ENCODE peak calls at places on chromosomes 7 and 10, in nine cellular contexts. S is left ventricle myocardium inferior, T is testis, B is heart left ventricle, D is adrenal gland, C is breast epithelium, U is IMR-90, O is AG04450, J is esophagus squamous epithelium. V is an unnamed sample.

GRCh38 chr10:36448760-36449681 is 676.4 kb upstream of the ANKRD30A start:
- DNase-seq in B (no peak), O (no peak), U (peak), T (no peak), C (no peak), J (no peak), S (no peak), D (no peak), V (no peak)

GRCh38 chr7:91034459-91035368 is 229.5 kb upstream of the FZD1 start:
- DNase-seq in J (no peak), B (no peak), O (peak), S (no peak), C (no peak), D (peak), U (peak), T (peak), V (peak)

GRCh38 chr10:22268503-22268902 is 47.7 kb upstream of the COMMD3 start:
- DNase-seq in U (no peak), T (no peak), D (no peak), O (no peak), B (no peak), J (no peak), S (no peak), C (no peak), V (no peak)

GRCh38 chr7:5077740-5078139 is 32.1 kb downstream of the RBAK start:
- DNase-seq in O (no peak), T (no peak), B (no peak), C (no peak), J (no peak), U (peak), S (no peak), D (peak), V (no peak)

GRCh38 chr7:7978860-7979259 is 10.3 kb downstream of the GLCCI1 start:
- DNase-seq in T (no peak), B (no peak), O (no peak), J (no peak), U (no peak), S (no peak), D (no peak), C (no peak), V (no peak)

GRCh38 chr10:78255796-78256638 is 222.4 kb downstream of the RPS24 start:
- DNase-seq in S (no peak), U (peak), D (peak), J (no peak), C (no peak), O (peak), T (peak), B (no peak), V (no peak)

GRCh38 chr10:132477066-132477397 is 60.6 kb upstream of the INPP5A start:
- DNase-seq in S (peak), T (no peak), J (no peak), U (no peak), O (no peak), D (no peak), C (peak), B (peak), V (no peak)

GRCh38 chr10:130300608-130301025 is 164.4 kb downstream of the GLRX3 start:
- DNase-seq in J (no peak), U (no peak), S (peak), B (peak), C (no peak), D (peak), T (peak), O (no peak), V (peak)

GRCh38 chr7:75977741-75978140 is 16.7 kb downstream of the TMEM120A start:
- DNase-seq in T (peak), U (no peak), J (no peak), C (no peak), O (no peak), S (peak), D (peak), B (peak), V (peak)

GRCh38 chr10:88254091-88254490 is 329.0 kb downstream of the RNLS start:
- DNase-seq in J (no peak), D (peak), U (peak), S (no peak), B (no peak), O (no peak), C (no peak), T (no peak), V (no peak)

GRCh38 chr7:152366662-152367061 is 69.1 kb downstream of the KMT2C start:
- DNase-seq in S (peak), U (no peak), T (peak), C (no peak), O (no peak), J (no peak), B (no peak), D (no peak), V (no peak)

GRCh38 chr10:91613411-91614253 is 19.2 kb downstream of the PPP1R3C start:
- DNase-seq in C (no peak), U (peak), T (no peak), J (no peak), S (no peak), B (no peak), D (peak), O (peak), V (no peak)

GRCh38 chr10:25815999-25816768 is 117.8 kb upstream of the MYO3A start:
- DNase-seq in U (no peak), S (no peak), J (no peak), B (no peak), C (no peak), T (no peak), D (no peak), O (no peak), V (no peak)

GRCh38 chr10:77267703-77268630 is 369.6 kb downstream of the KCNMA1 start:
- DNase-seq in C (no peak), O (no peak), S (no peak), B (no peak), U (peak), T (no peak), D (no peak), J (no peak), V (no peak)

GRCh38 chr7:31100445-31100844 is 48.3 kb downstream of the ADCYAP1R1 start:
- DNase-seq in B (no peak), U (peak), T (no peak), C (no peak), J (no peak), S (no peak), D (no peak), O (no peak), V (no peak)

GRCh38 chr7:156673454-156673853 is 32.9 kb downstream of the RNF32 start:
- DNase-seq in B (no peak), T (no peak), U (no peak), C (no peak), D (no peak), S (no peak), O (no peak), J (no peak), V (no peak)

GRCh38 chr7:139095194-139095659 is 14.3 kb downstream of the ZC3HAV1 start:
- DNase-seq in U (no peak), J (peak), S (no peak), C (no peak), D (no peak), T (peak), B (peak), O (no peak), V (no peak)

GRCh38 chr7:127905491-127906330 is 125.5 kb downstream of the LRRC4 start:
- DNase-seq in O (no peak), B (no peak), C (no peak), D (no peak), T (no peak), S (no peak), U (peak), J (no peak), V (no peak)

GRCh38 chr7:3201306-3201705 is 99.7 kb upstream of the SDK1 start:
- DNase-seq in D (no peak), O (no peak), U (no peak), B (no peak), S (no peak), T (no peak), J (no peak), C (no peak), V (no peak)

GRCh38 chr7:121279060-121279620 is 49.7 kb upstream of the WNT16 start:
- DNase-seq in O (no peak), J (no peak), T (no peak), D (no peak), C (no peak), B (no peak), S (no peak), U (no peak), V (no peak)

GRCh38 chr10:51951601-51952000 is 252.2 kb upstream of the CSTF2T start:
- DNase-seq in U (no peak), S (no peak), T (no peak), D (no peak), C (no peak), B (no peak), O (no peak), J (no peak), V (no peak)
- H3K27ac ChIP-seq in U (no peak), S (peak), T (no peak), D (no peak), C (peak), B (no peak), O (no peak), J (no peak), V (peak)

GRCh38 chr10:416091-416515 is 273.4 kb downstream of the DIP2C start:
- DNase-seq in D (no peak), O (no peak), B (no peak), C (no peak), T (no peak), U (no peak), J (no peak), S (no peak), V (no peak)
- TF ChIP-seq CTCF in D (no peak), O (no peak), B (no peak), C (no peak), T (no peak), U (no peak), J (no peak), S (no peak), V (no peak)

GRCh38 chr7:37491919-37492694 is 43.4 kb upstream of the ELMO1 start:
- DNase-seq in D (no peak), B (no peak), U (no peak), O (no peak), S (no peak), T (peak), C (no peak), J (no peak), V (no peak)
- H3K4me3 ChIP-seq in D (no peak), B (no peak), U (no peak), O (no peak), S (no peak), T (peak), C (no peak), J (no peak), V (no peak)

DNA sequence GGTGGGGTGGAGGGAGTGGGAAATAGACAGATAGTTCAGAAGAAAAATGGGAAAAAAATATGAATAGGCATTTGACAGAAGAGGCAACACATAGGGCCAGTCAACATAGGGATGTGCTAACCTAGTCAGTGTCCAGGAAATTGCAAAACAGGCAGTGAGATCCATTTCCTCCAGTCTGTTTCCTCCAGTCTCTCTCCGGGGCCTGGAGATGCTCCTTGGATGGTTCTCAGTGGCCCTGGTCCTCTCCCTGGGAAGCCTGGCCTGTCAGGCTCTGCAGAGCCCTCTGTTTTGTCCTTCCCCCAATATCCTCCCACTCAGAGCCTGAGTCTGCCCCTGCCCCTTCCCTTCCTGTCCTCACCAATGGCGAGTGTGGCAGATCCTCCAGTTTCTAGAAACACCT is 52.6 kb downstream of the SYPL1 start:
- DNase-seq in B (no peak), J (no peak), C (no peak), D (no peak), T (no peak), U (no peak), O (no peak), S (no peak), V (no peak)
- H3K27ac ChIP-seq in B (no peak), J (peak), C (no peak), D (no peak), T (no peak), U (no peak), O (no peak), S (no peak), V (no peak)

DNA sequence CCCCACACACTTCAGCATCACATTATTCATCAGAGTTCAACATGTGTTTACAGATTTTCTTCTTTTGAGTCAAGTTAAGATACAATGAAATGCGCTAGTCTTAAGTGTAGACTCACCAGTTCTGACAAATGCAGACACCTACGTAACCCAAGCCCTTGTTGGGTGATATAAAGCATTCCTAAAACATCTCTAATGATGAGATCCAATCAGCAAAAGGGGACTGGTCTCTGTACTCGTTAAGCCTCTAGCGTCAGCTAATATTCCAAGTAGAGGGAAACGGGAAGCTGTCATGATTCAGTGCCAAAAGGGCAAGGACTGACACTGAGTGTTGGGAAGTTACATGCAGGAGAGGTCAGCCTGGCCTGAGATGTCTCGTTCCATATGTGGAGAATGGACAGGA is 38.7 kb upstream of the TRIL start:
- DNase-seq in T (no peak), D (peak), U (no peak), S (no peak), O (no peak), B (no peak), C (no peak), J (no peak), V (no peak)
- TF ChIP-seq CTCF in T (no peak), D (no peak), U (no peak), S (no peak), O (no peak), B (no peak), C (no peak), J (no peak), V (no peak)

DNA sequence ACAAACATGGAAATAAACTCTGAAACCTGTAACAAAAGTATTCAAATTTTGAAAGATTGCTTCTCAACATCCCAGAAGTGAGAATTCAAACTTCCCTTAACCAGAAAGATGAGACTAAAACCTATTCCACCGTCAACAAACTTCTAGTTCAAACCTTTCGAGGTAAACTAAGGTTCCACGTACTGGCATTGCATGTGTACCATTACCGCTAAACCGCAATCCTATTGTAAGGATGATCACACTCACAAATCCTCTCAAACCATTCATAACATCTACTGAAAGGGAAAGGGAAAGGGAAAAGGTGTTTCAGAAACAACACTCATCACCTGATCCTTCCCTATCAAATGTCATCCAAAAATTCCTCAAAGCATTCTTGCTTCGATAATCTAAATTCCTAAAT is 3.1 kb downstream of the SMURF1 start:
- DNase-seq in C (no peak), T (no peak), O (no peak), D (no peak), S (no peak), J (no peak), U (no peak), B (no peak), V (no peak)
- H3K4me3 ChIP-seq in C (peak), T (no peak), O (peak), D (no peak), S (peak), J (peak), U (no peak), B (no peak), V (no peak)

DNA sequence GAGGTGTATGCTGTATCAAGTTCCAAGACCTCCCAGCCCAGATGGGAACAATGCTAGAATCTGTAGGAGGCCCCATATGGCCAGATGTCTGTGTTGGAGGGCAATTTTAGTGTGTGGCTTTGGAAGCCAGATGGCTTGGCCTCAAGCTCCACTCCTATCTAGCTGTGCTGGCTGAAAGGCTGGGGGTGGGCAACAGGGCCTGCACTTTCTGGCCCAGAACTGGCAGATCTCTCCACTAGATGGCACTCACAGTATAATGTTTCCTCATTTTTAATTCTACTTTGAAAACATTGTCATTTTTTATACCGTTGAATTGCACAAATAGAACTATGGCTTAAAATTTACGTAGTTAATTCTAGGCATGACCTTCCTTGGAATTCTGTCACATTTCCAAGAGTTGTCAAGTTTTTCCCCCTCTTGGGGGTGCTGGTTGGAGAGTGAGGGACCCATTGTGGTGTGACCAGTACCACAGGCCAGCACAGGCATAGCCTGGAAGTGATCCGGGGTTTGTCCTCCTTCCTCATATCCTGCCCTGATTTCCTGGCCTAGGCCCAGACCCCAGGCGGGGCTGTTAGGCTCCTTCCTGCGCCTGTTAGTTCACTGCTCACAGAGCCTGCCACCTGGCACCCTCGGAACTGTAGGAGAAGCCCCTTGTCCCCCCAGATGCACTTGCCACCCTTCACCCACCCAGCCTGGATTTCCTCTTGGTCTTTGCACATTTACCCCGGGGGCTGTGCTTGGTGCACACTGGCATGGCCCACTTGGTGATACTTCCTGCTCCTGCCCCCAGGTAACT is 52.9 kb downstream of the ARHGAP22 start:
- DNase-seq in O (peak), U (peak), B (no peak), J (no peak), C (no peak), S (peak), T (peak), D (peak), V (peak)
- H3K27ac ChIP-seq in O (no peak), U (no peak), B (no peak), J (no peak), C (no peak), S (no peak), T (no peak), D (no peak), V (no peak)

GRCh38 chr10:58643029-58643428 is 130.4 kb downstream of the BICC1 start:
- DNase-seq in C (no peak), B (no peak), T (no peak), D (no peak), O (no peak), J (no peak), S (no peak), U (no peak), V (no peak)

GRCh38 chr10:58638406-58638805 is 125.7 kb downstream of the BICC1 start:
- DNase-seq in U (no peak), J (no peak), O (no peak), T (no peak), S (no peak), C (no peak), D (no peak), B (no peak), V (no peak)

GRCh38 chr10:58641708-58642107 is 129.0 kb downstream of the BICC1 start:
- DNase-seq in B (no peak), D (no peak), C (no peak), S (no peak), O (no peak), U (peak), J (no peak), T (no peak), V (no peak)

GRCh38 chr10:58642283-58642682 is 129.6 kb downstream of the BICC1 start:
- DNase-seq in O (no peak), S (no peak), C (no peak), T (no peak), B (no peak), D (no peak), U (peak), J (no peak), V (no peak)

DNA sequence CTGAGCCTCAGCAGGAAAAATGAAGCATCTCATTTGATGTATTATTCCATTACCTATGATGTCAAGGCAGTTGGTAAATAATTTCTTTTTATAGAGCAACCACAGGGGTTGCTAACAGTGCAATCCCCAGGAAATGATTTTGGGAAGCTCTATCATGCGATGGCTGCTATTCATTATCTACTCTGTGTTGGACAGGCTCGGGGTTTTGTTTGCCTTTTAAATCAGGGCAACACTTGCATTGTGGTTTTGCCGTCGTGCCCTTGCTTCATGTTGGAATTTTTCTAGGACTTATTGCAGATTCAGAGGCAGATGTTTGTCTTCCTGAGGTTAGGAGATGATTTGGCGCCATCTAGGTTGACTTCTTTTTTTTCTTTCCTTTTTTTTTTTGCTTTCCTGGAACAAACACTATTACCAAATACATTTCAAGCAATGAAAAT is 128.4 kb downstream of the BICC1 start:
- DNase-seq in D (peak), O (peak), S (no peak), J (no peak), T (no peak), U (peak), C (no peak), B (no peak), V (no peak)
- TF ChIP-seq CTCF in D (no peak), O (peak), S (peak), J (no peak), T (no peak), U (peak), C (no peak), B (no peak), V (no peak)

DNA sequence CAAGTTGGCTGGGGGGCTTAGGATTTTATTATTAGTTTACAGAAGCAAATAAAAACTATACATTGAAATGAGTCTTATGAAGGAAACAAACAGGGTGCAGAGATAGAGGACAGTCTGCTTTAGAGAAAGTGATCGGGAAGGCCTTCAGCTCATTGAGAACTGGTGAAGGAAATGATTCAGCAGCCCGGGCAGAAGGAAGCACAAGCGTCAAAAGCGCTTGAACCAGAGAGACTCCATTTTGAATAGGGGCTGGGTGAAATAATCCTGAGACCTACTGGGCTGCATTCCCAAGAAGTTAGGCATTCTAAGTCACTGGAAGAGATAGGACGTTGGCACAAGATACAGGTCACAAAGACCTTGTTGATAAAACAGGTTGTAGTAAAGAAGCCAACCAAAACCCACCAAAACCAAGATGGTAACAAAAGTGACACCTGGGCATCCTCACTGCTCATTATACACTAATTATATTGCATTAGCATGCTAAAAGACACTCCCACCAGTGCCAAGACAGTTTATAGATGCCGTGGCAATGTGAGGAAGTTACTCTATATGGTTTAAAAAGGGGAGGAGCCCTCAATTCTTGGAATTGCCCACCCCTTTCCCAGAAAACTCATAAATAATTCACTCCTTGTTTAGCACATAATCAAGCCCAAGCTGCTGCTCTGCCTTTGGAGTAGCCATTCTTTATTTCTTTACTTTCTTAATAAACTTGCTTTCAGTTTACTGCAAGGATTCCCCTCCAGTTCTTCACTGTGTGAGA is 83.1 kb upstream of the MPP7 start:
- DNase-seq in D (no peak), U (no peak), S (no peak), J (no peak), T (no peak), O (no peak), B (no peak), C (no peak), V (no peak)
- H3K4me3 ChIP-seq in D (no peak), U (no peak), S (no peak), J (no peak), T (no peak), O (no peak), B (no peak), C (no peak), V (no peak)

V was measured in ovary.